ENCODE peak calls at places on chromosomes 5 and 9, in five cellular contexts. Y is fibroblast of lung, W is epithelial cell of esophagus, X is A549, P is glutamatergic neuron. U is an unnamed sample.

GRCh38 chr9:134617836-134618162 is 23.8 kb upstream of the COL5A1 start:
- DNase-seq in Y (no peak), P (no peak), X (no peak), W (no peak), U (no peak)

GRCh38 chr9:78601957-78602565 is 305.1 kb downstream of the PSAT1 start:
- DNase-seq in X (peak), W (peak), P (peak), Y (peak), U (no peak)

GRCh38 chr5:79605560-79605959 is 6.7 kb upstream of the TENT2 start:
- DNase-seq in Y (no peak), P (no peak), W (no peak), X (no peak), U (no peak)

GRCh38 chr9:129907196-129907595 is 71.9 kb downstream of the USP20 start:
- DNase-seq in Y (no peak), W (peak), X (no peak), P (no peak), U (no peak)

GRCh38 chr5:53253421-53253871 is 143.9 kb upstream of the MOCS2 start:
- DNase-seq in X (no peak), W (peak), P (no peak), Y (peak), U (no peak)

GRCh38 chr9:129839324-129840023 is 4.2 kb downstream of the USP20 start:
- DNase-seq in P (no peak), X (no peak), Y (no peak), W (no peak), U (no peak)

GRCh38 chr5:135811007-135811406 is 23.5 kb upstream of the SLC25A48 start:
- DNase-seq in W (no peak), P (no peak), X (no peak), Y (no peak), U (no peak)

GRCh38 chr9:71446499-71447411 is 321.6 kb downstream of the CEMIP2 start:
- DNase-seq in X (peak), Y (peak), W (peak), P (peak), U (no peak)

GRCh38 chr9:113656771-113657670 is 193.5 kb downstream of the RGS3 start:
- DNase-seq in Y (peak), X (no peak), P (no peak), W (no peak), U (no peak)

GRCh38 chr5:54514841-54515432 is 2.6 kb upstream of the SNX18 start:
- DNase-seq in Y (peak), W (no peak), P (no peak), X (no peak), U (no peak)

GRCh38 chr5:72244862-72245371 is 75.1 kb downstream of the MRPS27 start:
- DNase-seq in W (peak), P (peak), X (peak), Y (peak), U (no peak)

GRCh38 chr9:105142406-105143092 is 101.9 kb upstream of the SLC44A1 start:
- DNase-seq in P (no peak), X (no peak), W (no peak), Y (peak), U (no peak)

GRCh38 chr5:26121343-26121742 is 917.0 kb downstream of the CDH9 start:
- DNase-seq in Y (no peak), W (no peak), X (peak), P (no peak), U (no peak)

GRCh38 chr5:81513982-81514381 is 120.0 kb upstream of the ACOT12 start:
- DNase-seq in W (peak), P (no peak), X (peak), Y (no peak), U (no peak)

GRCh38 chr5:6177926-6178325 is 200.4 kb downstream of the MED10 start:
- DNase-seq in Y (no peak), P (no peak), X (no peak), W (no peak), U (no peak)

GRCh38 chr9:137178201-137178938 is 6.5 kb upstream of the TMEM210 start:
- DNase-seq in P (no peak), W (no peak), Y (no peak), X (no peak), U (no peak)

GRCh38 chr9:86099695-86100364 is 472 bp upstream of the GOLM1 start:
- DNase-seq in W (peak), Y (peak), P (peak), X (peak), U (peak)

GRCh38 chr9:93127395-93127911 is 6.6 kb downstream of the NINJ1 start:
- DNase-seq in Y (peak), P (no peak), W (no peak), X (no peak), U (no peak)

GRCh38 chr9:34179528-34180138 is 790 bp downstream of the UBAP1 start:
- DNase-seq in W (peak), Y (peak), X (peak), P (no peak), U (no peak)

GRCh38 chr9:137319976-137320551 is 18.0 kb upstream of the NRARP start:
- DNase-seq in Y (no peak), P (peak), X (no peak), W (no peak), U (no peak)

GRCh38 chr5:180860887-180861822 is at the start of gene ZFP62:
- DNase-seq in P (peak), Y (peak), W (peak), X (peak), U (peak)

GRCh38 chr5:64506567-64507321 is 929 bp downstream of the RGS7BP start:
- DNase-seq in W (no peak), X (no peak), P (peak), Y (no peak), U (no peak)

GRCh38 chr5:92470770-92471169 is 1087.7 kb upstream of the ARRDC3 start:
- DNase-seq in X (no peak), P (no peak), W (no peak), Y (no peak), U (no peak)
- TF ChIP-seq CTCF in X (no peak), P (peak), W (peak), Y (no peak), U (no peak)

GRCh38 chr5:16017720-16018119 is 161.9 kb downstream of the MARCHF11 start:
- DNase-seq in Y (no peak), W (no peak), P (no peak), X (no peak), U (no peak)

GRCh38 chr5:16007750-16008415 is 171.7 kb downstream of the MARCHF11 start:
- DNase-seq in W (no peak), X (no peak), P (no peak), Y (no peak), U (no peak)

GRCh38 chr5:16018970-16019369 is 160.6 kb downstream of the MARCHF11 start:
- DNase-seq in X (no peak), W (no peak), Y (no peak), P (no peak), U (no peak)

GRCh38 chr5:16013334-16014065 is 166.1 kb downstream of the MARCHF11 start:
- DNase-seq in P (no peak), Y (no peak), W (peak), X (no peak), U (no peak)
- TF ChIP-seq CTCF in P (no peak), Y (no peak), W (no peak), X (no peak), U (no peak)

GRCh38 chr5:160083501-160083900 is 35.7 kb downstream of the PWWP2A start:
- DNase-seq in X (peak), P (no peak), Y (peak), W (peak), U (no peak)
- TF ChIP-seq CTCF in X (no peak), P (no peak), Y (no peak), W (no peak), U (no peak)

DNA sequence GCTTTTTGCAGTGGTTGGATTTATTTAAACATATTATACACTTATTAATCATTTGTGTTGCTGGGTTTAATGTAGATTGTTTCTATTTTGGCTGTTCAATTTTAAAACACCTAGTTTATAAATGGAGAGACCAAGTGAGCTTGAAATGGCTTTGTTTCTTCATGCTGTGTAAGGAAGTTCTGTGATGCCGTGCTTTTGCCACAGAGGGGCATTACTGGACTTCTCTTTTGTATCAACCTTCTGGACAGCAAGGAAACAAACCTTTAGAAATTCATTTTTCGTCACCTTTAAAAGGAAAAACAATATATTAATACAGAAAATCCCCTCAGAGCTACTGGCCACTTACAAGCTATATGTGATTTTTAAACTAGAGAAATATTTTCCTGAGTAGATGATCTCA is 81.9 kb downstream of the DMRTA1 start:
- DNase-seq in W (no peak), X (peak), Y (peak), P (no peak), U (no peak)
- TF ChIP-seq CTCF in W (peak), X (peak), Y (peak), P (no peak), U (no peak)

GRCh38 chr5:134374234-134374633 is 2.9 kb downstream of the UBE2B start:
- DNase-seq in X (peak), Y (no peak), W (peak), P (no peak), U (no peak)
- TF ChIP-seq CTCF in X (peak), Y (no peak), W (no peak), P (no peak), U (no peak)

GRCh38 chr5:109258755-109259154 is 151.0 kb downstream of the PJA2 start:
- DNase-seq in P (no peak), W (no peak), Y (no peak), X (no peak), U (no peak)
- TF ChIP-seq CTCF in P (no peak), W (no peak), Y (no peak), X (no peak), U (no peak)

GRCh38 chr9:127224178-127224882 is 40.2 kb upstream of the GARNL3 start:
- DNase-seq in P (peak), W (peak), X (peak), Y (peak), U (peak)
- TF ChIP-seq CTCF in P (peak), W (no peak), X (no peak), Y (peak), U (peak)

U was measured in right atrium auricular region.